ENCODE peak calls at places on chromosomes 12 and 14, in eight cellular contexts. One of them, this sample, is unnamed.

GRCh38 chr12:113439606-113440030 is 17.4 kb downstream of the SDSL start:
- DNase-seq in C1 segment of cervical spinal cord: no peak
- DNase-seq in activated CD8-positive, alpha-beta T cell treated with anti-CD3 and anti-CD28 coated beads, Interleukin-2, amount 10 ng/mL, durations not matched to agents 7 days and 5 days: peak
- DNase-seq in SHP77 treated with DMSO at 0.1 percent for 48 hours: peak
- DNase-seq in endothelial cell: peak
- DNase-seq in neural crest cell: peak
- DNase-seq in adipocyte: peak
- DNase-seq in HFFc6: peak
- DNase-seq in this sample: no peak

GRCh38 chr12:51415931-51416330 is 8.7 kb upstream of the SLC4A8 start:
- DNase-seq in HFFc6: no peak
- DNase-seq in SHP77 treated with DMSO at 0.1 percent for 48 hours: no peak
- DNase-seq in adipocyte: no peak
- DNase-seq in endothelial cell: no peak
- DNase-seq in C1 segment of cervical spinal cord: no peak
- DNase-seq in activated CD8-positive, alpha-beta T cell treated with anti-CD3 and anti-CD28 coated beads, Interleukin-2, amount 10 ng/mL, durations not matched to agents 7 days and 5 days: no peak
- DNase-seq in neural crest cell: no peak
- DNase-seq in this sample: no peak

GRCh38 chr12:116423053-116423452 is 136.1 kb upstream of the MAP1LC3B2 start:
- DNase-seq in activated CD8-positive, alpha-beta T cell treated with anti-CD3 and anti-CD28 coated beads, Interleukin-2, amount 10 ng/mL, durations not matched to agents 7 days and 5 days: no peak
- DNase-seq in HFFc6: peak
- DNase-seq in C1 segment of cervical spinal cord: no peak
- DNase-seq in SHP77 treated with DMSO at 0.1 percent for 48 hours: no peak
- DNase-seq in adipocyte: peak
- DNase-seq in endothelial cell: no peak
- DNase-seq in neural crest cell: no peak
- DNase-seq in this sample: no peak

GRCh38 chr12:29309320-29309902 is 71.6 kb downstream of the ERGIC2 start:
- DNase-seq in SHP77 treated with DMSO at 0.1 percent for 48 hours: peak
- DNase-seq in activated CD8-positive, alpha-beta T cell treated with anti-CD3 and anti-CD28 coated beads, Interleukin-2, amount 10 ng/mL, durations not matched to agents 7 days and 5 days: no peak
- DNase-seq in endothelial cell: no peak
- DNase-seq in adipocyte: peak
- DNase-seq in C1 segment of cervical spinal cord: no peak
- DNase-seq in HFFc6: peak
- DNase-seq in neural crest cell: no peak
- DNase-seq in this sample: no peak

GRCh38 chr12:122887817-122888212 is 8.1 kb downstream of the VPS37B start:
- DNase-seq in HFFc6: no peak
- DNase-seq in SHP77 treated with DMSO at 0.1 percent for 48 hours: no peak
- DNase-seq in endothelial cell: no peak
- DNase-seq in activated CD8-positive, alpha-beta T cell treated with anti-CD3 and anti-CD28 coated beads, Interleukin-2, amount 10 ng/mL, durations not matched to agents 7 days and 5 days: no peak
- DNase-seq in adipocyte: no peak
- DNase-seq in neural crest cell: no peak
- DNase-seq in C1 segment of cervical spinal cord: no peak
- DNase-seq in this sample: no peak

GRCh38 chr14:98070521-98070920 is 1201.5 kb downstream of the BCL11B start:
- DNase-seq in activated CD8-positive, alpha-beta T cell treated with anti-CD3 and anti-CD28 coated beads, Interleukin-2, amount 10 ng/mL, durations not matched to agents 7 days and 5 days: no peak
- DNase-seq in neural crest cell: no peak
- DNase-seq in adipocyte: no peak
- DNase-seq in C1 segment of cervical spinal cord: no peak
- DNase-seq in HFFc6: no peak
- DNase-seq in endothelial cell: no peak
- DNase-seq in SHP77 treated with DMSO at 0.1 percent for 48 hours: no peak
- DNase-seq in this sample: no peak

GRCh38 chr14:62143235-62143634 is 381.0 kb downstream of the SNAPC1 start:
- DNase-seq in endothelial cell: no peak
- DNase-seq in HFFc6: peak
- DNase-seq in SHP77 treated with DMSO at 0.1 percent for 48 hours: no peak
- DNase-seq in neural crest cell: no peak
- DNase-seq in adipocyte: peak
- DNase-seq in activated CD8-positive, alpha-beta T cell treated with anti-CD3 and anti-CD28 coated beads, Interleukin-2, amount 10 ng/mL, durations not matched to agents 7 days and 5 days: no peak
- DNase-seq in C1 segment of cervical spinal cord: peak
- DNase-seq in this sample: no peak

GRCh38 chr12:104132351-104132956 is 5.6 kb downstream of the NFYB start:
- DNase-seq in HFFc6: no peak
- DNase-seq in C1 segment of cervical spinal cord: peak
- DNase-seq in adipocyte: no peak
- DNase-seq in activated CD8-positive, alpha-beta T cell treated with anti-CD3 and anti-CD28 coated beads, Interleukin-2, amount 10 ng/mL, durations not matched to agents 7 days and 5 days: no peak
- DNase-seq in SHP77 treated with DMSO at 0.1 percent for 48 hours: no peak
- DNase-seq in neural crest cell: no peak
- DNase-seq in endothelial cell: no peak
- DNase-seq in this sample: no peak

GRCh38 chr14:92680781-92681650 is 67.4 kb downstream of the LGMN start:
- DNase-seq in endothelial cell: peak
- DNase-seq in activated CD8-positive, alpha-beta T cell treated with anti-CD3 and anti-CD28 coated beads, Interleukin-2, amount 10 ng/mL, durations not matched to agents 7 days and 5 days: peak
- DNase-seq in SHP77 treated with DMSO at 0.1 percent for 48 hours: no peak
- DNase-seq in C1 segment of cervical spinal cord: peak
- DNase-seq in HFFc6: peak
- DNase-seq in adipocyte: peak
- DNase-seq in neural crest cell: peak
- DNase-seq in this sample: no peak

GRCh38 chr14:105475916-105476845 is 1.6 kb downstream of the CRIP2 start:
- DNase-seq in activated CD8-positive, alpha-beta T cell treated with anti-CD3 and anti-CD28 coated beads, Interleukin-2, amount 10 ng/mL, durations not matched to agents 7 days and 5 days: no peak
- DNase-seq in SHP77 treated with DMSO at 0.1 percent for 48 hours: peak
- DNase-seq in C1 segment of cervical spinal cord: peak
- DNase-seq in endothelial cell: peak
- DNase-seq in HFFc6: no peak
- DNase-seq in adipocyte: no peak
- DNase-seq in neural crest cell: no peak
- DNase-seq in this sample: no peak

GRCh38 chr12:1117371-1117770 is 126.3 kb downstream of the ERC1 start:
- DNase-seq in HFFc6: no peak
- DNase-seq in neural crest cell: no peak
- DNase-seq in adipocyte: no peak
- DNase-seq in SHP77 treated with DMSO at 0.1 percent for 48 hours: no peak
- DNase-seq in endothelial cell: no peak
- DNase-seq in activated CD8-positive, alpha-beta T cell treated with anti-CD3 and anti-CD28 coated beads, Interleukin-2, amount 10 ng/mL, durations not matched to agents 7 days and 5 days: no peak
- DNase-seq in C1 segment of cervical spinal cord: no peak
- DNase-seq in this sample: no peak

GRCh38 chr14:68173227-68173972 is 353.8 kb downstream of the RAD51B start:
- DNase-seq in neural crest cell: no peak
- DNase-seq in endothelial cell: no peak
- DNase-seq in C1 segment of cervical spinal cord: no peak
- DNase-seq in SHP77 treated with DMSO at 0.1 percent for 48 hours: no peak
- DNase-seq in activated CD8-positive, alpha-beta T cell treated with anti-CD3 and anti-CD28 coated beads, Interleukin-2, amount 10 ng/mL, durations not matched to agents 7 days and 5 days: no peak
- DNase-seq in HFFc6: peak
- DNase-seq in adipocyte: no peak
- DNase-seq in this sample: no peak

GRCh38 chr12:78096909-78097597 is 266.4 kb downstream of the NAV3 start:
- DNase-seq in activated CD8-positive, alpha-beta T cell treated with anti-CD3 and anti-CD28 coated beads, Interleukin-2, amount 10 ng/mL, durations not matched to agents 7 days and 5 days: no peak
- DNase-seq in neural crest cell: no peak
- DNase-seq in adipocyte: peak
- DNase-seq in SHP77 treated with DMSO at 0.1 percent for 48 hours: peak
- DNase-seq in endothelial cell: no peak
- DNase-seq in C1 segment of cervical spinal cord: no peak
- DNase-seq in HFFc6: no peak
- DNase-seq in this sample: no peak

GRCh38 chr12:31922341-31923062 is 36.7 kb upstream of the RESF1 start:
- DNase-seq in HFFc6: no peak
- DNase-seq in activated CD8-positive, alpha-beta T cell treated with anti-CD3 and anti-CD28 coated beads, Interleukin-2, amount 10 ng/mL, durations not matched to agents 7 days and 5 days: no peak
- DNase-seq in adipocyte: no peak
- DNase-seq in endothelial cell: no peak
- DNase-seq in neural crest cell: no peak
- DNase-seq in C1 segment of cervical spinal cord: no peak
- DNase-seq in SHP77 treated with DMSO at 0.1 percent for 48 hours: no peak
- DNase-seq in this sample: no peak

GRCh38 chr14:24113379-24113800 is 1.2 kb upstream of the DCAF11 start:
- DNase-seq in endothelial cell: no peak
- DNase-seq in SHP77 treated with DMSO at 0.1 percent for 48 hours: peak
- DNase-seq in adipocyte: no peak
- DNase-seq in HFFc6: no peak
- DNase-seq in neural crest cell: no peak
- DNase-seq in activated CD8-positive, alpha-beta T cell treated with anti-CD3 and anti-CD28 coated beads, Interleukin-2, amount 10 ng/mL, durations not matched to agents 7 days and 5 days: no peak
- DNase-seq in C1 segment of cervical spinal cord: no peak
- DNase-seq in this sample: no peak

GRCh38 chr12:32134144-32134888 is 27.7 kb downstream of the BICD1 start:
- DNase-seq in C1 segment of cervical spinal cord: no peak
- DNase-seq in neural crest cell: no peak
- DNase-seq in activated CD8-positive, alpha-beta T cell treated with anti-CD3 and anti-CD28 coated beads, Interleukin-2, amount 10 ng/mL, durations not matched to agents 7 days and 5 days: peak
- DNase-seq in SHP77 treated with DMSO at 0.1 percent for 48 hours: no peak
- DNase-seq in HFFc6: peak
- DNase-seq in endothelial cell: no peak
- DNase-seq in adipocyte: no peak
- DNase-seq in this sample: no peak

GRCh38 chr12:70989232-70989631 is 68.7 kb upstream of the PTPRR start:
- DNase-seq in adipocyte: peak
- DNase-seq in HFFc6: no peak
- DNase-seq in C1 segment of cervical spinal cord: no peak
- DNase-seq in neural crest cell: no peak
- DNase-seq in activated CD8-positive, alpha-beta T cell treated with anti-CD3 and anti-CD28 coated beads, Interleukin-2, amount 10 ng/mL, durations not matched to agents 7 days and 5 days: no peak
- DNase-seq in endothelial cell: no peak
- DNase-seq in SHP77 treated with DMSO at 0.1 percent for 48 hours: no peak
- DNase-seq in this sample: no peak

GRCh38 chr12:49619286-49619685 is 4.1 kb upstream of the PRPF40B start:
- DNase-seq in endothelial cell: no peak
- DNase-seq in neural crest cell: no peak
- DNase-seq in adipocyte: peak
- DNase-seq in SHP77 treated with DMSO at 0.1 percent for 48 hours: no peak
- DNase-seq in activated CD8-positive, alpha-beta T cell treated with anti-CD3 and anti-CD28 coated beads, Interleukin-2, amount 10 ng/mL, durations not matched to agents 7 days and 5 days: no peak
- DNase-seq in C1 segment of cervical spinal cord: no peak
- DNase-seq in HFFc6: no peak
- DNase-seq in this sample: no peak

GRCh38 chr14:31241450-31242114 is 34.0 kb upstream of the HECTD1 start:
- DNase-seq in C1 segment of cervical spinal cord: no peak
- DNase-seq in neural crest cell: no peak
- DNase-seq in SHP77 treated with DMSO at 0.1 percent for 48 hours: no peak
- DNase-seq in activated CD8-positive, alpha-beta T cell treated with anti-CD3 and anti-CD28 coated beads, Interleukin-2, amount 10 ng/mL, durations not matched to agents 7 days and 5 days: no peak
- DNase-seq in HFFc6: no peak
- DNase-seq in endothelial cell: no peak
- DNase-seq in adipocyte: no peak
- DNase-seq in this sample: no peak

GRCh38 chr12:9911708-9912107 is 20.5 kb downstream of the CLEC2A start:
- DNase-seq in HFFc6: no peak
- DNase-seq in neural crest cell: no peak
- DNase-seq in adipocyte: no peak
- DNase-seq in activated CD8-positive, alpha-beta T cell treated with anti-CD3 and anti-CD28 coated beads, Interleukin-2, amount 10 ng/mL, durations not matched to agents 7 days and 5 days: no peak
- DNase-seq in C1 segment of cervical spinal cord: no peak
- DNase-seq in endothelial cell: no peak
- DNase-seq in SHP77 treated with DMSO at 0.1 percent for 48 hours: no peak
- DNase-seq in this sample: no peak

GRCh38 chr12:127711108-127711507 is 555.9 kb upstream of the TMEM132C start:
- DNase-seq in neural crest cell: peak
- DNase-seq in activated CD8-positive, alpha-beta T cell treated with anti-CD3 and anti-CD28 coated beads, Interleukin-2, amount 10 ng/mL, durations not matched to agents 7 days and 5 days: no peak
- DNase-seq in HFFc6: no peak
- DNase-seq in adipocyte: no peak
- DNase-seq in endothelial cell: no peak
- DNase-seq in C1 segment of cervical spinal cord: no peak
- DNase-seq in SHP77 treated with DMSO at 0.1 percent for 48 hours: no peak
- DNase-seq in this sample: no peak

GRCh38 chr12:30806989-30807694 is 52.4 kb upstream of the CAPRIN2 start:
- DNase-seq in activated CD8-positive, alpha-beta T cell treated with anti-CD3 and anti-CD28 coated beads, Interleukin-2, amount 10 ng/mL, durations not matched to agents 7 days and 5 days: peak
- DNase-seq in HFFc6: peak
- DNase-seq in SHP77 treated with DMSO at 0.1 percent for 48 hours: peak
- DNase-seq in adipocyte: peak
- DNase-seq in endothelial cell: peak
- DNase-seq in neural crest cell: no peak
- DNase-seq in C1 segment of cervical spinal cord: no peak
- DNase-seq in this sample: no peak

GRCh38 chr12:62898568-62898967 is 36.4 kb downstream of the PPM1H start:
- DNase-seq in activated CD8-positive, alpha-beta T cell treated with anti-CD3 and anti-CD28 coated beads, Interleukin-2, amount 10 ng/mL, durations not matched to agents 7 days and 5 days: no peak
- DNase-seq in SHP77 treated with DMSO at 0.1 percent for 48 hours: no peak
- DNase-seq in HFFc6: peak
- DNase-seq in endothelial cell: no peak
- DNase-seq in neural crest cell: no peak
- DNase-seq in adipocyte: peak
- DNase-seq in C1 segment of cervical spinal cord: no peak
- DNase-seq in this sample: no peak

GRCh38 chr12:55619352-55620138 is 17.1 kb upstream of the OR10P1 start:
- DNase-seq in neural crest cell: peak
- DNase-seq in adipocyte: peak
- DNase-seq in SHP77 treated with DMSO at 0.1 percent for 48 hours: peak
- DNase-seq in C1 segment of cervical spinal cord: peak
- DNase-seq in HFFc6: peak
- DNase-seq in activated CD8-positive, alpha-beta T cell treated with anti-CD3 and anti-CD28 coated beads, Interleukin-2, amount 10 ng/mL, durations not matched to agents 7 days and 5 days: peak
- DNase-seq in endothelial cell: peak
- DNase-seq in this sample: no peak

GRCh38 chr14:88786715-88787114 is 6.0 kb downstream of the EML5 start:
- DNase-seq in SHP77 treated with DMSO at 0.1 percent for 48 hours: no peak
- DNase-seq in activated CD8-positive, alpha-beta T cell treated with anti-CD3 and anti-CD28 coated beads, Interleukin-2, amount 10 ng/mL, durations not matched to agents 7 days and 5 days: no peak
- DNase-seq in HFFc6: no peak
- DNase-seq in adipocyte: no peak
- DNase-seq in endothelial cell: no peak
- DNase-seq in neural crest cell: no peak
- DNase-seq in C1 segment of cervical spinal cord: no peak
- DNase-seq in this sample: no peak

GRCh38 chr14:99969673-99970322 is 95.4 kb upstream of the EVL start:
- DNase-seq in HFFc6: no peak
- DNase-seq in adipocyte: no peak
- DNase-seq in neural crest cell: no peak
- DNase-seq in SHP77 treated with DMSO at 0.1 percent for 48 hours: no peak
- DNase-seq in activated CD8-positive, alpha-beta T cell treated with anti-CD3 and anti-CD28 coated beads, Interleukin-2, amount 10 ng/mL, durations not matched to agents 7 days and 5 days: no peak
- DNase-seq in C1 segment of cervical spinal cord: no peak
- DNase-seq in endothelial cell: no peak
- DNase-seq in this sample: no peak

GRCh38 chr12:6958609-6959375 is 7.6 kb downstream of the PTPN6 start:
- DNase-seq in neural crest cell: no peak
- DNase-seq in adipocyte: no peak
- DNase-seq in HFFc6: no peak
- DNase-seq in endothelial cell: no peak
- DNase-seq in activated CD8-positive, alpha-beta T cell treated with anti-CD3 and anti-CD28 coated beads, Interleukin-2, amount 10 ng/mL, durations not matched to agents 7 days and 5 days: peak
- DNase-seq in SHP77 treated with DMSO at 0.1 percent for 48 hours: no peak
- DNase-seq in C1 segment of cervical spinal cord: peak
- DNase-seq in this sample: no peak

GRCh38 chr12:31966558-31967205 is 7.5 kb downstream of the RESF1 start:
- DNase-seq in neural crest cell: no peak
- DNase-seq in HFFc6: no peak
- DNase-seq in endothelial cell: no peak
- DNase-seq in adipocyte: no peak
- DNase-seq in activated CD8-positive, alpha-beta T cell treated with anti-CD3 and anti-CD28 coated beads, Interleukin-2, amount 10 ng/mL, durations not matched to agents 7 days and 5 days: peak
- DNase-seq in C1 segment of cervical spinal cord: no peak
- DNase-seq in SHP77 treated with DMSO at 0.1 percent for 48 hours: no peak
- DNase-seq in this sample: no peak

GRCh38 chr12:57006809-57007475 is 596 bp upstream of the ZBTB39 start:
- DNase-seq in adipocyte: no peak
- DNase-seq in C1 segment of cervical spinal cord: no peak
- DNase-seq in HFFc6: no peak
- DNase-seq in activated CD8-positive, alpha-beta T cell treated with anti-CD3 and anti-CD28 coated beads, Interleukin-2, amount 10 ng/mL, durations not matched to agents 7 days and 5 days: no peak
- DNase-seq in neural crest cell: no peak
- DNase-seq in endothelial cell: no peak
- DNase-seq in SHP77 treated with DMSO at 0.1 percent for 48 hours: no peak
- DNase-seq in this sample: no peak

GRCh38 chr12:13099066-13099909 is 4.2 kb downstream of the GSG1 start:
- DNase-seq in HFFc6: peak
- DNase-seq in adipocyte: peak
- DNase-seq in C1 segment of cervical spinal cord: no peak
- DNase-seq in neural crest cell: no peak
- DNase-seq in endothelial cell: peak
- DNase-seq in SHP77 treated with DMSO at 0.1 percent for 48 hours: no peak
- DNase-seq in activated CD8-positive, alpha-beta T cell treated with anti-CD3 and anti-CD28 coated beads, Interleukin-2, amount 10 ng/mL, durations not matched to agents 7 days and 5 days: no peak
- DNase-seq in this sample: no peak

GRCh38 chr12:38390968-38391367 is 74.4 kb downstream of the ALG10B start:
- DNase-seq in neural crest cell: no peak
- DNase-seq in HFFc6: no peak
- DNase-seq in adipocyte: no peak
- DNase-seq in endothelial cell: no peak
- DNase-seq in activated CD8-positive, alpha-beta T cell treated with anti-CD3 and anti-CD28 coated beads, Interleukin-2, amount 10 ng/mL, durations not matched to agents 7 days and 5 days: no peak
- DNase-seq in SHP77 treated with DMSO at 0.1 percent for 48 hours: no peak
- DNase-seq in C1 segment of cervical spinal cord: no peak
- DNase-seq in this sample: no peak

GRCh38 chr12:90045559-90045958 is 336.9 kb upstream of the ATP2B1 start:
- DNase-seq in SHP77 treated with DMSO at 0.1 percent for 48 hours: no peak
- DNase-seq in HFFc6: no peak
- DNase-seq in neural crest cell: no peak
- DNase-seq in adipocyte: peak
- DNase-seq in endothelial cell: no peak
- DNase-seq in C1 segment of cervical spinal cord: no peak
- DNase-seq in activated CD8-positive, alpha-beta T cell treated with anti-CD3 and anti-CD28 coated beads, Interleukin-2, amount 10 ng/mL, durations not matched to agents 7 days and 5 days: no peak
- DNase-seq in this sample: no peak

GRCh38 chr14:102694530-102695171 is 82.6 kb upstream of the TRAF3 start:
- DNase-seq in adipocyte: peak
- DNase-seq in endothelial cell: peak
- DNase-seq in neural crest cell: peak
- DNase-seq in HFFc6: peak
- DNase-seq in activated CD8-positive, alpha-beta T cell treated with anti-CD3 and anti-CD28 coated beads, Interleukin-2, amount 10 ng/mL, durations not matched to agents 7 days and 5 days: peak
- DNase-seq in SHP77 treated with DMSO at 0.1 percent for 48 hours: no peak
- DNase-seq in C1 segment of cervical spinal cord: no peak
- DNase-seq in this sample: peak